ENCODE peak calls at places on chromosomes 3 and 15, in ten cellular contexts. R is CD4-positive, alpha-beta memory T cell; U is activated CD4-positive, CD25-positive, alpha-beta regulatory T cell; D is stimulated activated CD4-positive, alpha-beta T cell treated with anti-CD3 and anti-CD28 coated beads, TNF-alpha, amount 100 ng/mL, for 4 hours; Z is cardiac fibroblast; T is endothelial cell; E is ELR; H is amygdala; Q is NT2/D1; L is LoVo. W is an unnamed sample.
A peak's percentile ranks its signal among the peaks of the same experiment; 100 is the strongest.

GRCh38 chr3:78258798-78259197 is 1218.9 kb downstream of the ROBO2 start:
- DNase-seq in R (no peak), U (no peak), D (no peak), Z (peak; percentile 72), T (no peak), E (no peak), H (no peak), Q (no peak), L (no peak), W (no peak)

GRCh38 chr15:88776646-88777045 is 26.6 kb upstream of the ACAN start:
- DNase-seq in R (no peak), U (no peak), D (no peak), Z (no peak), T (no peak), E (no peak), H (no peak), Q (no peak), L (no peak), W (no peak)

GRCh38 chr3:13121553-13122001 is 48.3 kb upstream of the IQSEC1 start:
- DNase-seq in R (no peak), U (no peak), D (no peak), Z (no peak), T (no peak), E (no peak), H (no peak), Q (no peak), L (no peak), W (no peak)

GRCh38 chr3:31575448-31575847 is 42.7 kb downstream of the STT3B start:
- DNase-seq in R (no peak), U (no peak), D (no peak), Z (no peak), T (no peak), E (no peak), H (no peak), Q (no peak), L (no peak), W (no peak)

GRCh38 chr3:179750720-179751328 is 98.0 kb downstream of the USP13 start:
- DNase-seq in R (no peak), U (no peak), D (no peak), Z (peak; percentile 48), T (peak; percentile 26), E (peak; percentile 41), H (no peak), Q (no peak), L (peak; percentile 7), W (no peak)

GRCh38 chr3:75001330-75001729 is 386.9 kb upstream of the CNTN3 start:
- DNase-seq in R (no peak), U (no peak), D (no peak), Z (peak; percentile 29), T (no peak), E (peak; percentile 1), H (no peak), Q (no peak), L (no peak), W (no peak)

GRCh38 chr15:62848631-62849050 is 193.9 kb upstream of the TPM1 start:
- DNase-seq in R (no peak), U (no peak), D (no peak), Z (peak; percentile 36), T (peak; percentile 20), E (peak; percentile 48), H (no peak), Q (no peak), L (no peak), W (no peak)

GRCh38 chr3:147934316-147935188 is 525.4 kb downstream of the ZIC1 start:
- DNase-seq in R (no peak), U (no peak), D (no peak), Z (no peak), T (no peak), E (no peak), H (no peak), Q (peak; percentile 68), L (no peak), W (no peak)

GRCh38 chr15:65857718-65858402 is 11.4 kb upstream of the RAB11A start:
- DNase-seq in R (no peak), U (no peak), D (no peak), Z (no peak), T (no peak), E (no peak), H (no peak), Q (no peak), L (no peak), W (no peak)

GRCh38 chr15:74127255-74127953 is 3.0 kb upstream of the ISLR2 start:
- DNase-seq in R (peak; percentile 71), U (peak; percentile 75), D (peak; percentile 82), Z (peak; percentile 85), T (peak; percentile 99), E (peak; percentile 82), H (no peak), Q (peak; percentile 87), L (peak; percentile 79), W (peak; percentile 45)

GRCh38 chr3:164851204-164851603 is 227.1 kb downstream of the SI start:
- DNase-seq in R (no peak), U (no peak), D (no peak), Z (no peak), T (no peak), E (no peak), H (no peak), Q (no peak), L (no peak), W (no peak)

GRCh38 chr15:66743703-66744536 is 41.9 kb downstream of the SMAD6 start:
- DNase-seq in R (no peak), U (no peak), D (no peak), Z (peak; percentile 40), T (peak; percentile 19), E (peak; percentile 28), H (no peak), Q (no peak), L (no peak), W (no peak)

GRCh38 chr3:195172896-195173295 is 98.1 kb downstream of the XXYLT1 start:
- DNase-seq in R (no peak), U (no peak), D (no peak), Z (no peak), T (no peak), E (no peak), H (no peak), Q (no peak), L (no peak), W (no peak)

GRCh38 chr15:34323217-34323616 is 14.4 kb downstream of the SLC12A6 start:
- DNase-seq in R (no peak), U (no peak), D (no peak), Z (no peak), T (no peak), E (no peak), H (no peak), Q (no peak), L (no peak), W (no peak)

GRCh38 chr15:88658972-88659931 is 20.4 kb downstream of the ISG20 start:
- DNase-seq in R (no peak), U (no peak), D (no peak), Z (peak; percentile 78), T (no peak), E (peak; percentile 48), H (no peak), Q (no peak), L (peak; percentile 38), W (no peak)

GRCh38 chr3:72340476-72341379 is 507.5 kb downstream of the SHQ1 start:
- DNase-seq in R (no peak), U (no peak), D (no peak), Z (no peak), T (no peak), E (no peak), H (no peak), Q (no peak), L (no peak), W (no peak)

GRCh38 chr3:72818092-72818721 is 30.0 kb downstream of the SHQ1 start:
- DNase-seq in R (no peak), U (no peak), D (no peak), Z (peak; percentile 53), T (peak; percentile 27), E (peak; percentile 32), H (no peak), Q (no peak), L (no peak), W (no peak)

W was measured in GOT3.